ENCODE peak calls at places on chromosome 12, in five cellular contexts. D is tibial nerve, K is suprapubic skin, F is A549, X is HepG2. G is an unnamed sample.

GRCh38 chr12:28909291-28909690 is 239.8 kb upstream of the FAR2 start:
- DNase-seq in D (no peak), K (no peak), F (no peak), X (no peak), G (no peak)

GRCh38 chr12:90987101-90987500 is 17.7 kb downstream of the EPYC start:
- DNase-seq in D (no peak), K (no peak), F (no peak), X (no peak), G (no peak)

GRCh38 chr12:121996945-121997612 is 24.6 kb upstream of the BCL7A start:
- DNase-seq in D (no peak), K (no peak), F (no peak), X (no peak), G (no peak)

GRCh38 chr12:108078428-108078827 is 50.7 kb upstream of the WSCD2 start:
- DNase-seq in D (no peak), K (peak), F (no peak), X (no peak), G (no peak)

GRCh38 chr12:89179983-89180382 is 172.3 kb downstream of the DUSP6 start:
- DNase-seq in D (no peak), K (peak), F (peak), X (no peak), G (no peak)

GRCh38 chr12:51270067-51270846 is at the start of gene SMAGP:
- DNase-seq in D (no peak), K (peak), F (peak), X (peak), G (peak)

GRCh38 chr12:46219892-46220655 is 48.8 kb downstream of the SLC38A1 start:
- DNase-seq in D (no peak), K (no peak), F (no peak), X (peak), G (no peak)

GRCh38 chr12:115920395-115921183 is 356.9 kb downstream of the MED13L start:
- DNase-seq in D (no peak), K (no peak), F (no peak), X (no peak), G (no peak)

GRCh38 chr12:7512528-7512927 is 9.0 kb upstream of the CD163 start:
- DNase-seq in D (no peak), K (no peak), F (peak), X (peak), G (no peak)

GRCh38 chr12:57861967-57862366 is 15.4 kb upstream of the CTDSP2 start:
- DNase-seq in D (no peak), K (no peak), F (no peak), X (no peak), G (no peak)

GRCh38 chr12:57864811-57865751 is 18.6 kb upstream of the CTDSP2 start:
- DNase-seq in D (peak), K (peak), F (peak), X (no peak), G (peak)

GRCh38 chr12:57863676-57864075 is 17.1 kb upstream of the CTDSP2 start:
- DNase-seq in D (no peak), K (no peak), F (no peak), X (no peak), G (no peak)

GRCh38 chr12:57866308-57867019 is 19.9 kb upstream of the CTDSP2 start:
- DNase-seq in D (no peak), K (no peak), F (no peak), X (no peak), G (no peak)

DNA sequence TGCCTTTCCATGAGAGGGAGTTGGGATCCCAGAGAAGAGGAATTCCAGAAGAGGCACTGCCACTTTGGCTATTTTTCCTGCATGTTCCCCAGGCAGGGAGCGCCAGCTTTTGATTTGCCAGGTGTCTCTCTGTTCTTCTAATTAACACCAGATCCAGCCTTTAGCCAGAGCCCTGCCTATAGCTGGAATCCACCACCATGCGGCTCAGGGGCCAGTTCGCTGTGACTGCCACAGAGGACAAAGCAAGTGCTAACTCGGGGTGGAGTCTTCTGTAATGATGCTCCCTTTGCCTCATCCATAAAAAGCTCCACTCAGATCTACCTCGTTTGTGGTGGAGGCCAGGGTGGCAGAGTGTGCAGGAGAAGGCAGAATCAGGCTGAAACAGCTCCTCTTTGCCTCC is 17.9 kb upstream of the CTDSP2 start:
- DNase-seq in D (no peak), K (no peak), F (peak), X (no peak), G (no peak)
- H3K4me3 ChIP-seq in D (peak), K (peak), F (no peak), X (no peak), G (peak)

GRCh38 chr12:2244013-2244861 is 191.4 kb downstream of the CACNA1C start:
- DNase-seq in D (no peak), K (no peak), F (no peak), X (peak), G (no peak)
- TF ChIP-seq EP300 in D (no peak), K (no peak), F (no peak), X (no peak), G (no peak)

GRCh38 chr12:57816001-57816854 is 2.3 kb downstream of the AVIL start:
- DNase-seq in D (no peak), K (no peak), F (no peak), X (no peak), G (no peak)

GRCh38 chr12:57815177-57816000 is 3.1 kb downstream of the AVIL start:
- DNase-seq in D (no peak), K (no peak), F (no peak), X (peak), G (no peak)

GRCh38 chr12:57816855-57817151 is 1.7 kb downstream of the AVIL start:
- DNase-seq in D (no peak), K (no peak), F (no peak), X (no peak), G (no peak)

GRCh38 chr12:57813971-57814771 is 4.4 kb downstream of the AVIL start:
- DNase-seq in D (no peak), K (no peak), F (no peak), X (peak), G (no peak)

GRCh38 chr12:57817261-57817989 is 1.1 kb downstream of the AVIL start:
- DNase-seq in D (no peak), K (no peak), F (no peak), X (no peak), G (no peak)
- H3K27ac ChIP-seq in D (peak), K (peak), F (no peak), X (no peak), G (no peak)

GRCh38 chr12:13504074-13504473 is 307.5 kb downstream of the EMP1 start:
- DNase-seq in D (no peak), K (no peak), F (no peak), X (no peak), G (no peak)
- H3K4me3 ChIP-seq in D (no peak), K (no peak), F (no peak), X (no peak), G (no peak)

DNA sequence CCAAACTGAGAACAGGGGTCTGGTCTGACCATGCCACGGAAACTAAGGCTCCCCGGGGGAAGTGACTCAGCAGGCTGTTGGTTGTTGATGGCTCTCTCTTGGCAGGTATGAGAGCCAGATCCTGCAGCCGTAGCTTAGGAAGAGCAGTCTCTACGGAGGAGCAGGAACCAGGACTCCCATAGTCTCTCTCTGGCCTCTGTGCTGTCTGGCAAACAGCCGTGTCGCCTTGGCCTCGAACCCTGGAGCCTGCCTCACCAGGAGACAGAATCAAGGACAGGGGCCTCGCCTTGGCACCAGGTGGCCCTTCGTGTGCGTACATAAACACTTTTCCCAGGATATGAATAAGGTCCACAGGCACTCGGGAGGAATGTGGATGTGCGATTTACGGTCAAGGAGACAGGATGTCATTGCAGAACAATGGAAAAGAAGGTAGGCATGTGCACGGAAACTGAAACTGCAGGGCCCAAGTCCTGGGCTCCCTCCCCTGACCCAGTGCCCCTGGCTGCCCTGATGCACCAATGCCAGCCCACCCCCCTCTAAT is 7.9 kb downstream of the VWF start:
- DNase-seq in D (no peak), K (peak), F (no peak), X (peak), G (no peak)
- TF ChIP-seq EP300 in D (no peak), K (no peak), F (no peak), X (no peak), G (no peak)

GRCh38 chr12:123050331-123050809 is 69.9 kb downstream of the ARL6IP4 start:
- DNase-seq in D (no peak), K (no peak), F (no peak), X (no peak), G (no peak)
- H3K27ac ChIP-seq in D (no peak), K (no peak), F (peak), X (no peak), G (peak)

DNA sequence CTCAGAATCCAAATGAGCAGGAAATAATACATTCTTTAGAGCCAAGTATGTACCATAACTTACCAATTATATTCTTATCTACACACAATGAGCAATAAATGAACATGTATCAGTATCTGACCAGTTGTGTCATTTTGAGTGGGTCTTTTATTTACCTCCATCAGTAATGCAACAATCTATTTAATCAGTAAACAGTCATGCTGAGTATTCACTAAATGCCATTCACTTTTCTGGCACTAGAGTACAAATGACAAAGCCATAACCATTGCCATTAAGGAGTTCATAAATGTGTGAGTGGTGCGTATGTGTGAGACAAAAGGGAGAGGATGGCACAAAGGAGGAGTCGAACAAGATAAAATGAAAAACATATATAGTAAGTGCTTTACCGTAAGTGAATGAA is 1.5 kb upstream of the STRAP start:
- DNase-seq in D (no peak), K (no peak), F (no peak), X (no peak), G (no peak)
- H3K4me3 ChIP-seq in D (no peak), K (no peak), F (no peak), X (no peak), G (no peak)